ENCODE peak calls at places on chromosomes 3 and 15, in four cellular contexts. N, M, K and B are unnamed samples.

GRCh38 chr3:160253298-160253697 is 28.1 kb downstream of the C3orf80 start:
- DNase-seq in K (no peak), M (no peak), N (no peak), B (no peak)

GRCh38 chr3:29655016-29655415 is 374.1 kb downstream of the RBMS3 start:
- DNase-seq in M (no peak), K (no peak), N (peak), B (no peak)

GRCh38 chr3:9727041-9727595 is 4.4 kb upstream of the BRPF1 start:
- DNase-seq in N (peak), K (peak), M (no peak), B (peak)

GRCh38 chr15:31314380-31314779 is 12.3 kb upstream of the KLF13 start:
- DNase-seq in K (no peak), M (no peak), N (no peak), B (no peak)

GRCh38 chr3:5499404-5499803 is 311.9 kb downstream of the EDEM1 start:
- DNase-seq in N (no peak), M (no peak), K (no peak), B (no peak)

GRCh38 chr15:48282186-48282585 is 49.0 kb upstream of the DUT start:
- DNase-seq in M (peak), N (no peak), K (no peak), B (no peak)

GRCh38 chr3:136544532-136544931 is 207.6 kb downstream of the STAG1 start:
- DNase-seq in N (no peak), M (peak), K (no peak), B (no peak)

GRCh38 chr3:151037746-151038145 is 47.7 kb upstream of the MED12L start:
- DNase-seq in K (no peak), M (peak), N (peak), B (no peak)

GRCh38 chr3:133865136-133865855 is 30.4 kb downstream of the RAB6B start:
- DNase-seq in K (no peak), N (peak), M (no peak), B (no peak)

GRCh38 chr3:64399205-64399800 is 174.0 kb upstream of the PRICKLE2 start:
- DNase-seq in N (peak), M (peak), K (no peak), B (peak)

GRCh38 chr15:49372366-49372765 is 50.7 kb upstream of the FGF7 start:
- DNase-seq in M (no peak), K (no peak), N (peak), B (no peak)

GRCh38 chr3:29385056-29385455 is 104.2 kb downstream of the RBMS3 start:
- DNase-seq in K (no peak), N (no peak), M (no peak), B (no peak)

GRCh38 chr15:52857937-52858336 is 67.8 kb upstream of the ONECUT1 start:
- DNase-seq in M (peak), N (peak), K (no peak), B (no peak)

GRCh38 chr15:39799552-39800011 is 16.9 kb upstream of the FSIP1 start:
- DNase-seq in K (no peak), N (no peak), M (no peak), B (no peak)

GRCh38 chr15:82828064-82828463 is 18.6 kb downstream of the WHAMM start:
- DNase-seq in N (no peak), M (no peak), K (no peak), B (no peak)

GRCh38 chr3:185175370-185175987 is 22.6 kb upstream of the C3orf70 start:
- DNase-seq in K (peak), M (peak), N (peak), B (peak)

GRCh38 chr3:23442598-23443383 is 239.7 kb downstream of the UBE2E2 start:
- DNase-seq in N (peak), K (no peak), M (peak), B (no peak)

GRCh38 chr3:88090681-88091080 is 31.6 kb downstream of the ZNF654 start:
- DNase-seq in K (no peak), N (no peak), M (no peak), B (no peak)

GRCh38 chr3:54125317-54125716 is 3.0 kb downstream of the CACNA2D3 start:
- DNase-seq in K (no peak), M (no peak), N (no peak), B (no peak)

GRCh38 chr3:177893321-177893720 is 642.9 kb upstream of the KCNMB2 start:
- DNase-seq in M (no peak), K (no peak), N (peak), B (no peak)

GRCh38 chr15:92751528-92751927 is 96.0 kb upstream of the FAM174B start:
- DNase-seq in M (no peak), K (no peak), N (no peak), B (no peak)

GRCh38 chr15:64634576-64635485 is 140.6 kb downstream of the RBPMS2 start:
- DNase-seq in N (peak), K (peak), M (no peak), B (peak)

GRCh38 chr15:100863406-100864198 is 16.0 kb upstream of the ALDH1A3 start:
- DNase-seq in N (no peak), M (peak), K (no peak), B (no peak)

GRCh38 chr3:71443332-71443731 is 140.2 kb downstream of the FOXP1 start:
- DNase-seq in N (no peak), K (no peak), M (no peak), B (no peak)

GRCh38 chr3:61562810-61563613 is 1.6 kb downstream of the PTPRG start:
- DNase-seq in N (peak), M (peak), K (peak), B (no peak)

GRCh38 chr3:38028621-38029361 is 651 bp downstream of the PLCD1 start:
- DNase-seq in N (no peak), M (no peak), K (peak), B (no peak)

GRCh38 chr15:63019539-63020109 is 22.9 kb upstream of the TPM1 start:
- DNase-seq in M (peak), K (no peak), N (peak), B (peak)

GRCh38 chr15:91469627-91470567 is 369.8 kb downstream of the SV2B start:
- DNase-seq in K (no peak), N (no peak), M (no peak), B (no peak)

GRCh38 chr3:178451799-178452198 is 84.4 kb upstream of the KCNMB2 start:
- DNase-seq in M (no peak), N (peak), K (no peak), B (no peak)

GRCh38 chr3:169660709-169661566 is 2.6 kb downstream of the MECOM start:
- DNase-seq in N (no peak), K (peak), M (peak), B (no peak)

GRCh38 chr15:90877315-90877714 is 7.0 kb upstream of the FES start:
- DNase-seq in K (no peak), N (no peak), M (no peak), B (no peak)

GRCh38 chr15:74442604-74443003 is 8.8 kb upstream of the SEMA7A start:
- DNase-seq in M (no peak), N (no peak), K (no peak), B (no peak)

GRCh38 chr3:140832883-140833282 is 108.8 kb upstream of the SLC25A36 start:
- DNase-seq in M (no peak), N (no peak), K (no peak), B (no peak)

GRCh38 chr15:23446215-23447106 is 582 bp downstream of the GOLGA6L2 start:
- DNase-seq in M (no peak), K (no peak), N (peak), B (no peak)

GRCh38 chr15:77838061-77838460 is 205.3 kb upstream of the LINGO1 start:
- DNase-seq in N (no peak), K (no peak), M (no peak), B (no peak)

GRCh38 chr15:77834276-77834990 is 201.7 kb upstream of the LINGO1 start:
- DNase-seq in N (no peak), M (no peak), K (no peak), B (no peak)

GRCh38 chr15:77836901-77837648 is 204.4 kb upstream of the LINGO1 start:
- DNase-seq in N (no peak), K (no peak), M (no peak), B (peak)

GRCh38 chr15:77837649-77838025 is 204.9 kb upstream of the LINGO1 start:
- DNase-seq in M (no peak), N (no peak), K (no peak), B (peak)

DNA sequence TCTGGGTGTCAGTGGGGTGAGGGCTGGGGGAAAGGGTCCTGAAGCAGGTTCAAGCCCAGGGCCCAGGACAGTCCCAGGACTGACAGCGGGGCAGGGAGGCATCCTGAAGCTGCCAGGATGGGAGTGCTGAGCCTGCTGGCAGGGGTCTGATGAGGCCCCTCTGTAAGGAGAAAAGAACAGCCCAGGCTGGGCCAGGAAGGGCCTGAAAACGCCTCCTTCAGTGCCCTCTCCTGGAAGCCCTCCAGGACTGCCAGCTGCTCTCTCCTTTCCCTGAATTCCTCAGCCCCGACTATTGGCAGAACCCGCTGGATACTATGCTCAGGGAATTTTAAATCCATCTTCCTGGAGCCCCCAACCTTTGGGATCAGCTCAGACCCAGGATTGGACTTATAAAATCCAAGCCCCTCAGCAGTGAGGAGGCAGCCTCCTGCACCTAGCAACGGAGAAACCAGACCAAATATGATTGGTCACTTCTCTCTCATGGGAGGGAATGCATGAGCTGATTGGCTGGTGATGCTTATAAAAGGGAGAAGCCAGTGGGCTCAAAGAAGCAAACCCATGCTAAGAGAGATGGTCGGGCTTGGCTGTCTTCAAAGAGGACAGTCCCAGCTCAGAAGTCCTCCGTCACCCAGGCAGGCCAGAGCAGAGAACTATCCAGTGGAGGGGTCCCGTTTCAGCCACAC is 203.5 kb upstream of the LINGO1 start:
- DNase-seq in N (peak), K (no peak), M (peak), B (peak)
- H4K5ac ChIP-seq in N (no peak), K (no peak), M (no peak), B (no peak)

DNA sequence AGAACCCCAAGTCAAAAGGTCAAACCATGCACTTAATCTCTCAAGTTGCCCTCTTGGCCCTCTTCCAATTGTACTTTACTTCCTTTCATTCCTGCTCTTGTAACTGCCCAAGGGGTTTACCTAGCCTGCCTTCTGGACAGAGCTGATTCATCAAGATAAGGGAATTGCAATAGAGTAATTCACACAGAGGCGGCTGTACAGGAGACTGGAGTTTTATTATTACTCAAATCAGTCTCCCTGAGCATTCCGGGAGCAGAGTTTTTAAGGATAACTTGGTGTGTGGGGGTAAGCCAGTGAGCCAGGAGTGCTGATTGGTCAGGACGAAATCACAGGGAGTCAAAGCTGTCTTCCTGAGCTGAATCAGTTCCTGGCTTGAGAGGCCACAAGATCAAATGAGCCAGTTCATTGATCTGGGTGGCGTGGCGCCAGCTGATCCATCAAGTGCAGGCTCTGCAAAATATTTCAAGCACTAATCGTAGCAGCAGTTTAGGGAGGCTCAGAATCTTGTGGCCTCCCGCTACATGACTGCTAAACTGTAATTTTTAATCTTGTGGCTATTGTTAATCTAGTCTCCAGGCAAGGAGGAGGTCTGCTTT is 590.0 kb downstream of the EPHA3 start:
- DNase-seq in M (no peak), N (no peak), K (no peak), B (no peak)
- H4K5ac ChIP-seq in M (no peak), N (no peak), K (no peak), B (no peak)

GRCh38 chr3:51330046-51330445 is 55.0 kb upstream of the MANF start:
- DNase-seq in N (no peak), K (no peak), M (no peak), B (no peak)
- H4K5ac ChIP-seq in N (no peak), K (no peak), M (no peak), B (no peak)

GRCh38 chr3:168512802-168513201 is 417.1 kb upstream of the GOLIM4 start:
- DNase-seq in N (peak), K (no peak), M (no peak), B (no peak)

GRCh38 chr3:168514252-168514651 is 418.5 kb upstream of the GOLIM4 start:
- DNase-seq in K (no peak), N (peak), M (no peak), B (peak)

GRCh38 chr3:168517514-168518071 is 421.9 kb upstream of the GOLIM4 start:
- DNase-seq in K (no peak), M (peak), N (peak), B (peak)
- H4K5ac ChIP-seq in K (no peak), M (no peak), N (no peak), B (no peak)

GRCh38 chr3:25420885-25421284 is 7.2 kb upstream of the RARB start:
- DNase-seq in K (no peak), M (no peak), N (no peak), B (no peak)
- H4K5ac ChIP-seq in K (no peak), M (no peak), N (no peak), B (no peak)

DNA sequence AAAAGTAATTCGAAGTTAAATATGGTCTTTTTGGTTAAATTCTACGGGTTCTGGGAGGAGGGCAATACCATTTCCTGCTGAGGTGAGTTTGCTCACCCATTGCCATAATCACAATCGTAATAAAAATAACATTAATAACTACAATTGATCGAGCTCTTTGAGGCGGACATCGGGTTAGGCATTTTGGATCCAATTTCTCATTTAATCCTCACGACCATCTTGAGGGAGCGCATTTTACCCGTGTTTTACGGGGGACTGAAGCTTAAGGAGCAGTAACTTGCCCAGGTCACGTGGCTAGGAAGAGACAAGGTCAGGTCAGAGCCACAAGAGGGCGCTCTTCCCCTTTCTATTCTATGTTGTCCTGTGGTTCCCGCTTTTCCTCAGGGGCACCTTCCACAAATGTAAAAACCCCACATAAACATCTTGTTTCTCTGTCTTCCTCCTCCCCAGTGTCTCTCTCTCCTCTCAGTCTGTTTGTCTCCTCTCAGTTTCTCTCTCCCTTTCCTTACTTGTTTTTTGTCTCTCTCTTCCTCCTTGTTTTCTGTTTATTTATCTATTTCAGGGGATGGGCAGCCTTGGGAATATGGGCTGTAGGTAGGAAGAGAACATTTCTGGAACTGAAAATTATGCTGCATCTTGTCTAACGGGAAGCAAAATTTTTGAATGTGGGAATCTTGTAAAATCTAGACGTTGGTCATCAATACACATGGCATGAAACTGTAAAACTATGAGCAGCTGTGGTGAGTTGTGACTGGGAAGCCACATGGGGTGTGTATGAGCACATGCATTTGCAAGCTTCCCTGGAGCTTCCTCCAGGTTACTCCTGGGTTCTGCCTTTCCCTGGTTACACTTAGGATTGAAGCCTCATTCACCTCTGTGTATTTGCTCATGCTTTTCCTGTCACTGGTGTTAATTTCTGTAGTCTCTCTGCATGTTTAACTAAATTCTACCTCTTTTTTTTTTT is 71.0 kb downstream of the SQOR start:
- DNase-seq in N (peak), M (peak), K (peak), B (peak)
- H4K5ac ChIP-seq in N (peak), M (no peak), K (no peak), B (no peak)